ENCODE peak calls at places on chromosomes 1 and 21, in six cellular contexts. R is ascending aorta, I is lung, O is fibroblast of lung, H is HFF-Myc, E is OCI-LY7. B is an unnamed sample.

GRCh38 chr21:34933609-34934345 is 115.3 kb downstream of the RUNX1 start:
- DNase-seq in R (no peak), I (no peak), O (no peak), H (no peak), E (no peak), B (no peak)

GRCh38 chr1:42952353-42953001 is 6.2 kb downstream of the SLC2A1 start:
- DNase-seq in R (no peak), I (no peak), O (peak), H (no peak), E (peak), B (no peak)

GRCh38 chr1:1841575-1841991 is 49.3 kb downstream of the GNB1 start:
- DNase-seq in R (no peak), I (no peak), O (no peak), H (no peak), E (peak), B (no peak)

GRCh38 chr1:162087118-162087517 is 17.6 kb downstream of the NOS1AP start:
- DNase-seq in R (no peak), I (no peak), O (peak), H (no peak), E (no peak), B (no peak)

GRCh38 chr1:151013518-151013917 is 5.3 kb downstream of the PRUNE1 start:
- DNase-seq in R (no peak), I (peak), O (peak), H (no peak), E (no peak), B (no peak)

GRCh38 chr1:84145051-84145450 is 980 bp downstream of the PRKACB start:
- DNase-seq in R (no peak), I (no peak), O (peak), H (no peak), E (peak), B (no peak)

GRCh38 chr1:77825356-77825709 is 45.9 kb downstream of the MIGA1 start:
- DNase-seq in R (peak), I (peak), O (peak), H (peak), E (peak), B (no peak)

GRCh38 chr1:151620286-151620685 is 8.4 kb downstream of the SNX27 start:
- DNase-seq in R (no peak), I (no peak), O (no peak), H (no peak), E (no peak), B (no peak)

GRCh38 chr1:234585333-234586055 is 24.5 kb downstream of the IRF2BP2 start:
- DNase-seq in R (peak), I (no peak), O (peak), H (no peak), E (no peak), B (no peak)

GRCh38 chr21:45970674-45971486 is 10.7 kb upstream of the COL6A1 start:
- DNase-seq in R (peak), I (no peak), O (peak), H (no peak), E (peak), B (no peak)

GRCh38 chr1:192807221-192807967 is 1.4 kb upstream of the RGS2 start:
- DNase-seq in R (no peak), I (no peak), O (peak), H (no peak), E (peak), B (no peak)

GRCh38 chr1:226882187-226882586 is 11.8 kb downstream of the PSEN2 start:
- DNase-seq in R (peak), I (no peak), O (no peak), H (no peak), E (no peak), B (no peak)

GRCh38 chr1:68808351-68808750 is 311.5 kb upstream of the DEPDC1 start:
- DNase-seq in R (no peak), I (no peak), O (peak), H (no peak), E (no peak), B (no peak)

GRCh38 chr1:89611721-89612120 is 21.2 kb upstream of the LRRC8C start:
- DNase-seq in R (no peak), I (no peak), O (no peak), H (no peak), E (no peak), B (no peak)

GRCh38 chr1:234311414-234311813 is 61.8 kb upstream of the COA6 start:
- DNase-seq in R (no peak), I (no peak), O (no peak), H (no peak), E (no peak), B (no peak)

GRCh38 chr1:248814351-248814750 is 11.4 kb downstream of the SH3BP5L start:
- DNase-seq in R (no peak), I (no peak), O (no peak), H (no peak), E (no peak), B (no peak)

GRCh38 chr1:183634429-183635065 is 1.0 kb downstream of the ARPC5 start:
- DNase-seq in R (no peak), I (no peak), O (no peak), H (no peak), E (peak), B (no peak)

GRCh38 chr1:198598796-198599321 is 40.0 kb upstream of the PTPRC start:
- DNase-seq in R (no peak), I (no peak), O (peak), H (no peak), E (peak), B (no peak)

GRCh38 chr1:1080122-1080753 is 6.1 kb upstream of the RNF223 start:
- DNase-seq in R (peak), I (peak), O (peak), H (peak), E (no peak), B (no peak)

GRCh38 chr1:51752073-51752948 is 126.2 kb downstream of the NRDC start:
- DNase-seq in R (no peak), I (no peak), O (no peak), H (no peak), E (no peak), B (no peak)

GRCh38 chr1:51754666-51755065 is 123.9 kb downstream of the NRDC start:
- DNase-seq in R (no peak), I (no peak), O (no peak), H (no peak), E (no peak), B (no peak)

GRCh38 chr1:51755437-51755836 is 123.1 kb downstream of the NRDC start:
- DNase-seq in R (no peak), I (no peak), O (no peak), H (no peak), E (no peak), B (no peak)

GRCh38 chr1:51756290-51756689 is 122.2 kb downstream of the NRDC start:
- DNase-seq in R (no peak), I (no peak), O (no peak), H (no peak), E (no peak), B (no peak)

GRCh38 chr1:51753969-51754368 is 124.6 kb downstream of the NRDC start:
- DNase-seq in R (no peak), I (no peak), O (no peak), H (no peak), E (no peak), B (no peak)
- TF ChIP-seq CTCF in R (no peak), I (no peak), O (no peak), H (no peak), E (no peak), B (no peak)

DNA sequence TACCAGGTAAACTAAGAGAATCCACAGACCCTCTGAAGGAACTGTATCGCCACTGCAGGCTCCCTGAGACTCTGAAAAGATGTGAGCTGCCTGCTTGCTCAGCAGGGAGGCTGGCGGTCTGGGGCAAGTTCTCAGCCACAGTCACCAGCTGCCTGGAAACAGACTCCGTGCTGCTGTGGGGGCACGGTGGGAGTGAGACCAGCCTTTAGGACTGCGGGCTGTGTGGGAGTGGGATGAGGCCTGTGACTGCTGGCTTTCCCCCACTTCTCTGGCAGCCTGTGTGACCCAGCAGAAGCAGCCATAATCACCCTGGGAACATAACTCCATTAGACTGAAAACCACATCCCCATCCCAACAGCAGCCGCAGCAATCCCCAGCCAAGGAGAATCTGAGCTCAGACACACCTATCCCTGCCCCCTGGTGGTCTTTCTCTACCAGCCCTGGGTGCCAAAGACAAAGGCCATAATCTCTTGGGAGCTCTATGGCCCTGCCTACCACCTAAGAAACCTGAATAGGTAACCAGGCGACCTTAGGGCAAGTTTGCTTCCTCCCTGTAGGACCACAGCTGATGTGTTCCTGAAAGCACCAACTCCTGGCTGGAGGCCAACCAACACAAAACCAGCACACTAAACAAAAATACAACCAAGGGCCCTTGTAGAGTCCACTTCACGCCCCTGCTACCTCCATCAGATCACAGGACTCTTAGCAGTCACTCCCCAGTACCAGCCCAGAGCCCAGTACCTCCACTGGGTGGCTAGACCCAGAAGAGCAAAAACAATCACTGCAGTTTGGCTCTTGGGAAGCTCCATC is 151.5 kb downstream of the SMYD3 start:
- DNase-seq in R (peak), I (no peak), O (peak), H (no peak), E (no peak), B (no peak)
- TF ChIP-seq CTCF in R (no peak), I (no peak), O (no peak), H (peak), E (no peak), B (no peak)

GRCh38 chr21:27466175-27466574 is 499.3 kb upstream of the ADAMTS5 start:
- DNase-seq in R (no peak), I (no peak), O (no peak), H (no peak), E (no peak), B (no peak)
- TF ChIP-seq CTCF in R (no peak), I (no peak), O (peak), H (no peak), E (no peak), B (no peak)

GRCh38 chr1:41495171-41495948 is 10.9 kb upstream of the EDN2 start:
- DNase-seq in R (no peak), I (no peak), O (peak), H (no peak), E (no peak), B (no peak)
- TF ChIP-seq CTCF in R (peak), I (no peak), O (peak), H (peak), E (peak), B (no peak)

GRCh38 chr1:41408691-41409090 is 47.5 kb downstream of the FOXO6 start:
- DNase-seq in R (no peak), I (no peak), O (no peak), H (no peak), E (no peak), B (no peak)
- TF ChIP-seq CTCF in R (no peak), I (no peak), O (no peak), H (no peak), E (no peak), B (no peak)

B was measured in omental fat pad.